ENCODE peak calls at places on chromosomes 12 and 14, in seven cellular contexts. One of them, this sample, is unnamed.

GRCh38 chr12:67885370-67886169 is 103.7 kb upstream of the IFNG-AS1 start:
- DNase-seq in neural crest cell: no peak
- DNase-seq in amniotic stem cell: no peak
- DNase-seq in mucosa of descending colon: no peak
- DNase-seq in C1 segment of cervical spinal cord: no peak
- DNase-seq in stimulated activated CD8-positive, alpha-beta memory T cell treated with anti-CD3 and anti-CD28 coated beads, Interleukin-7, amount 100 ng/mL, for 4 hours: no peak
- DNase-seq in fibroblast of mammary gland: no peak
- DNase-seq in this sample: no peak

GRCh38 chr14:32913725-32914124 is 25.0 kb upstream of the NPAS3 start:
- DNase-seq in stimulated activated CD8-positive, alpha-beta memory T cell treated with anti-CD3 and anti-CD28 coated beads, Interleukin-7, amount 100 ng/mL, for 4 hours: no peak
- DNase-seq in amniotic stem cell: no peak
- DNase-seq in fibroblast of mammary gland: peak
- DNase-seq in mucosa of descending colon: no peak
- DNase-seq in C1 segment of cervical spinal cord: no peak
- DNase-seq in neural crest cell: no peak
- DNase-seq in this sample: no peak

GRCh38 chr12:2722806-2723205 is 72.0 kb upstream of the FKBP4 start:
- DNase-seq in neural crest cell: no peak
- DNase-seq in C1 segment of cervical spinal cord: no peak
- DNase-seq in mucosa of descending colon: no peak
- DNase-seq in amniotic stem cell: no peak
- DNase-seq in stimulated activated CD8-positive, alpha-beta memory T cell treated with anti-CD3 and anti-CD28 coated beads, Interleukin-7, amount 100 ng/mL, for 4 hours: no peak
- DNase-seq in fibroblast of mammary gland: peak
- DNase-seq in this sample: no peak

GRCh38 chr12:130925616-130926015 is 28.1 kb upstream of the ADGRD1 start:
- DNase-seq in mucosa of descending colon: no peak
- DNase-seq in neural crest cell: no peak
- DNase-seq in stimulated activated CD8-positive, alpha-beta memory T cell treated with anti-CD3 and anti-CD28 coated beads, Interleukin-7, amount 100 ng/mL, for 4 hours: no peak
- DNase-seq in C1 segment of cervical spinal cord: no peak
- DNase-seq in amniotic stem cell: no peak
- DNase-seq in fibroblast of mammary gland: no peak
- DNase-seq in this sample: no peak

GRCh38 chr12:45268672-45269406 is 52.9 kb downstream of the ANO6 start:
- DNase-seq in C1 segment of cervical spinal cord: no peak
- DNase-seq in fibroblast of mammary gland: peak
- DNase-seq in stimulated activated CD8-positive, alpha-beta memory T cell treated with anti-CD3 and anti-CD28 coated beads, Interleukin-7, amount 100 ng/mL, for 4 hours: no peak
- DNase-seq in neural crest cell: no peak
- DNase-seq in mucosa of descending colon: peak
- DNase-seq in amniotic stem cell: peak
- DNase-seq in this sample: no peak

GRCh38 chr14:34436960-34437728 is 24.9 kb downstream of the SPTSSA start:
- DNase-seq in C1 segment of cervical spinal cord: no peak
- DNase-seq in stimulated activated CD8-positive, alpha-beta memory T cell treated with anti-CD3 and anti-CD28 coated beads, Interleukin-7, amount 100 ng/mL, for 4 hours: no peak
- DNase-seq in neural crest cell: no peak
- DNase-seq in amniotic stem cell: no peak
- DNase-seq in mucosa of descending colon: no peak
- DNase-seq in fibroblast of mammary gland: peak
- DNase-seq in this sample: no peak

GRCh38 chr12:33438890-33439586 is 581 bp downstream of the SYT10 start:
- DNase-seq in stimulated activated CD8-positive, alpha-beta memory T cell treated with anti-CD3 and anti-CD28 coated beads, Interleukin-7, amount 100 ng/mL, for 4 hours: no peak
- DNase-seq in fibroblast of mammary gland: peak
- DNase-seq in amniotic stem cell: no peak
- DNase-seq in neural crest cell: peak
- DNase-seq in C1 segment of cervical spinal cord: no peak
- DNase-seq in mucosa of descending colon: no peak
- DNase-seq in this sample: no peak

GRCh38 chr12:96136129-96136528 is 58.0 kb upstream of the ELK3 start:
- DNase-seq in fibroblast of mammary gland: peak
- DNase-seq in neural crest cell: no peak
- DNase-seq in mucosa of descending colon: no peak
- DNase-seq in C1 segment of cervical spinal cord: no peak
- DNase-seq in amniotic stem cell: no peak
- DNase-seq in stimulated activated CD8-positive, alpha-beta memory T cell treated with anti-CD3 and anti-CD28 coated beads, Interleukin-7, amount 100 ng/mL, for 4 hours: no peak
- DNase-seq in this sample: no peak

GRCh38 chr12:13024151-13024946 is 19.8 kb upstream of the FAM234B start:
- DNase-seq in mucosa of descending colon: peak
- DNase-seq in amniotic stem cell: peak
- DNase-seq in stimulated activated CD8-positive, alpha-beta memory T cell treated with anti-CD3 and anti-CD28 coated beads, Interleukin-7, amount 100 ng/mL, for 4 hours: no peak
- DNase-seq in fibroblast of mammary gland: peak
- DNase-seq in neural crest cell: no peak
- DNase-seq in C1 segment of cervical spinal cord: no peak
- DNase-seq in this sample: no peak

GRCh38 chr14:64717870-64718269 is 13.6 kb downstream of the PLEKHG3 start:
- DNase-seq in C1 segment of cervical spinal cord: no peak
- DNase-seq in stimulated activated CD8-positive, alpha-beta memory T cell treated with anti-CD3 and anti-CD28 coated beads, Interleukin-7, amount 100 ng/mL, for 4 hours: no peak
- DNase-seq in amniotic stem cell: no peak
- DNase-seq in mucosa of descending colon: no peak
- DNase-seq in neural crest cell: no peak
- DNase-seq in fibroblast of mammary gland: peak
- DNase-seq in this sample: no peak